ENCODE peak calls at places on chromosome 6, in four cellular contexts. G is thoracic aorta, D is astrocyte, Z is psoas muscle. P is an unnamed sample.

GRCh38 chr6:25022140-25022553 is 86.4 kb upstream of the RIPOR2 start:
- DNase-seq in Z (no peak), G (no peak), D (peak), P (no peak)

GRCh38 chr6:90044833-90045337 is 150.6 kb downstream of the GJA10 start:
- DNase-seq in Z (no peak), G (no peak), D (peak), P (no peak)

GRCh38 chr6:28142446-28142845 is 763 bp downstream of the ZKSCAN8 start:
- DNase-seq in Z (no peak), G (no peak), D (peak), P (no peak)

GRCh38 chr6:25089442-25089841 is 153.7 kb upstream of the RIPOR2 start:
- DNase-seq in D (peak), G (no peak), Z (no peak), P (no peak)

GRCh38 chr6:153090241-153090930 is 40.7 kb downstream of the RGS17 start:
- DNase-seq in Z (no peak), G (no peak), D (peak), P (no peak)

GRCh38 chr6:2583459-2583858 is 167.3 kb downstream of the MYLK4 start:
- DNase-seq in D (no peak), G (no peak), Z (no peak), P (no peak)

GRCh38 chr6:87481936-87482335 is 9.2 kb downstream of the SLC35A1 start:
- DNase-seq in D (no peak), Z (no peak), G (no peak), P (no peak)

GRCh38 chr6:22071655-22072054 is 225.2 kb downstream of the PRL start:
- DNase-seq in G (no peak), D (peak), Z (no peak), P (no peak)

GRCh38 chr6:40997256-40997957 is 41.6 kb downstream of the UNC5CL start:
- DNase-seq in G (no peak), Z (no peak), D (peak), P (no peak)

GRCh38 chr6:117956386-117956785 is 49.3 kb downstream of the SLC35F1 start:
- DNase-seq in G (no peak), Z (no peak), D (peak), P (no peak)

GRCh38 chr6:147322299-147323162 is 118.3 kb downstream of the STXBP5 start:
- DNase-seq in Z (no peak), D (no peak), G (no peak), P (no peak)

GRCh38 chr6:145483191-145483996 is 251.9 kb downstream of the EPM2A start:
- DNase-seq in G (no peak), D (peak), Z (no peak), P (no peak)

GRCh38 chr6:142011775-142012174 is 121.0 kb upstream of the GJE1 start:
- DNase-seq in G (no peak), Z (no peak), D (no peak), P (no peak)

GRCh38 chr6:160248538-160248937 is 10.1 kb downstream of the SLC22A2 start:
- DNase-seq in Z (no peak), G (no peak), D (peak), P (no peak)

GRCh38 chr6:36666726-36667591 is 11.6 kb upstream of the CDKN1A start:
- DNase-seq in Z (peak), D (peak), G (peak), P (no peak)

GRCh38 chr6:29762781-29763214 is 39.6 kb downstream of the HLA-F start:
- DNase-seq in D (no peak), Z (peak), G (no peak), P (no peak)

GRCh38 chr6:85008311-85009015 is 244.1 kb upstream of the TBX18 start:
- DNase-seq in Z (no peak), D (no peak), G (no peak), P (no peak)

GRCh38 chr6:157761331-157761921 is 61.6 kb upstream of the SNX9 start:
- DNase-seq in D (peak), Z (no peak), G (no peak), P (no peak)

GRCh38 chr6:73675466-73676098 is 20.4 kb upstream of the CD109 start:
- DNase-seq in D (peak), Z (peak), G (peak), P (peak)

GRCh38 chr6:3045369-3045768 is 22.9 kb upstream of the RIPK1 start:
- DNase-seq in D (no peak), G (no peak), Z (no peak), P (no peak)

GRCh38 chr6:56699066-56699654 is 56.5 kb upstream of the DST start:
- DNase-seq in D (no peak), G (no peak), Z (no peak), P (no peak)

GRCh38 chr6:89290401-89291155 is 24.5 kb downstream of the GABRR2 start:
- DNase-seq in G (no peak), Z (no peak), D (no peak), P (no peak)

GRCh38 chr6:169824021-169824420 is 72.6 kb downstream of the ERMARD start:
- DNase-seq in Z (no peak), G (no peak), D (no peak), P (no peak)

GRCh38 chr6:73798592-73798991 is 102.6 kb downstream of the CD109 start:
- DNase-seq in Z (peak), G (no peak), D (peak), P (no peak)

GRCh38 chr6:3380344-3381232 is 76.3 kb downstream of the SLC22A23 start:
- DNase-seq in Z (no peak), D (no peak), G (no peak), P (no peak)

DNA sequence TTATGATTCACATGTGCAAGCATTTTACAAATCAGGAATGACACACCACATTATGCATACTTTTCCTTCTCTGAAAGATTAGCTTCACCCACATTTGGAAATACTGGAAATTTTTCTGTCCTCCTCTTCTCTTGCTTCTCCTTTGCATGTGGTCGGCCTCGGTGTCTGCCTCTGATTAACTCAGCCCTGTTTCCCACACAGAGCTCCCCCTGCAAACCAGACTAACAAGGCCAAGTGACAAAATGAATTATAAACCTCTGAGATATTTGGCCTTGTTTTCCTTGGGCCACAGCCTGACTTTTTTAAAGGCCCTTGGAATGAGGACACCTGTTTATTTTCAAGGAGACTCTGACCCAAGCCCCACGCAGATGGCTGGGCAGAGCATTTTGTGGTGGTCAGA is 9.0 kb upstream of the CCN6 start:
- DNase-seq in Z (no peak), G (no peak), D (peak), P (no peak)
- H3K27ac ChIP-seq in Z (no peak), G (no peak), D (peak), P (no peak)

GRCh38 chr6:133590814-133591213 is 298.1 kb upstream of the TCF21 start:
- DNase-seq in G (no peak), D (no peak), Z (no peak), P (no peak)

GRCh38 chr6:133595076-133595868 is 293.6 kb upstream of the TCF21 start:
- DNase-seq in G (no peak), D (no peak), Z (no peak), P (no peak)

GRCh38 chr6:133591330-133591729 is 297.6 kb upstream of the TCF21 start:
- DNase-seq in G (no peak), D (no peak), Z (no peak), P (no peak)

GRCh38 chr6:133590196-133590595 is 298.7 kb upstream of the TCF21 start:
- DNase-seq in Z (no peak), G (no peak), D (no peak), P (no peak)

DNA sequence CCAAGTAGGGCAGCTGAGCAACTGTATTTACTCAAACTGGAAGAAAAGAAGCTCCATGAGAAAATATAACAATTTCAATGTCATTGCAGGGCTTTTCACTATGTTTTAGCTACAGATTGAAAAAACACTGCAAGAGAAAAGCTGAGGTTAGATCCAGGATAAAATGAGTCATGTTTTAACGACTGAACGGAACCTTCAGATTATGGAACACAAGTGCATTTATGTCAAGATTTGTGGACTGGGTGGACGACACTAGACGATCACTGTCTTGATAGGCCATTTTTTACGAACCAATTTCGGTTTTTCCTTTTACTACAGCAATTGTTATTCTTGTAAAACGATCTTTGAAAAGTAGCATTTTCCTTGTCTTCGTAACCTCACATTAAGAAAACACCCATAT is 294.4 kb upstream of the TCF21 start:
- DNase-seq in D (no peak), Z (no peak), G (no peak), P (no peak)
- H3K27ac ChIP-seq in D (no peak), Z (no peak), G (peak), P (no peak)

DNA sequence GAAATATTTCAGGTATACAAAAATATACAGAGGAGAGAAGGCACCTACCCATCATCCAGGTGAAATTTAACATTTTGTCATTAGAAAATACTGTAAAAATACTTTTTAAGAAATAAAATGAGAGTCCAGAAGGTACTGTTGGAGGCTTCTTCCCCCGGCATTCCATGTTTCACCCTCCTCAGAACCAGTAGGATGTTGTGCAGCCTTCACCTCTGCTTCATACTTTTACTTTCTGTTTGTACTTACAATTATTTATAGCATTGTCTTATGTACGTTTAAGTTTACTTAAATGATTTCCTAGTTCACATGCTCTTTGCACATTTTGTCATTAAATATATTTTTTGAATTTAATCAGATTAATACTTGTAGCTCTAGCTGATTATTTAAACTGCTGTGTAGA is 30.9 kb downstream of the TMEM200A start:
- DNase-seq in D (no peak), G (no peak), Z (no peak), P (no peak)
- H3K27ac ChIP-seq in D (no peak), G (no peak), Z (no peak), P (no peak)

GRCh38 chr6:35397806-35398418 is 54.2 kb upstream of the FANCE start:
- DNase-seq in G (no peak), D (no peak), Z (no peak), P (no peak)
- H3K27ac ChIP-seq in G (no peak), D (no peak), Z (no peak), P (no peak)

DNA sequence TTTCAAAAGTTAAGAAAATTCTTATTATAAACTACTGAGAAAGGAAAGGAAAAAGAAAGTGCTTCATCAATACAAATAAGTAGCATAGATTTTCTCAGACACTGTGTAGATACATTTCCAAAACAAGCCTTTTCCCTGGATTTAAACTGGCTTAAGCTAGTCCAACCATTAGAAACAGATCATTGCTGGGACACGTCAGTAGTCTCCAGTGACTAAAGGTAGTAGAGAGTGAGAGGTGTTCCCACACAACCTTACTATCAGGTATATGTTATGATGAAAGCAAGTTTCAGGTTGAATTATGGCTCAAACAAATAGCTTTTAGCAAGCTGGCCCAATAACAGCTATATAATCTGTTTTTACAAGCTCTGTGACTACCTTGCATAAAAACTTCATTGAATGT is 47.3 kb upstream of the SLC2A12 start:
- DNase-seq in D (no peak), G (no peak), Z (no peak), P (no peak)
- H3K27ac ChIP-seq in D (no peak), G (no peak), Z (no peak), P (no peak)

P was measured in CD4-positive, alpha-beta T cell.